ENCODE peak calls at places on chromosomes 12 and 14, in six cellular contexts. N is H1, C is H9, O is IMR-90, W is neuronal stem cell, M is trophoblast cell. A is an unnamed sample.

GRCh38 chr12:106736051-106736957 is 38.2 kb upstream of the RIC8B start:
- DNase-seq in N (no peak), C (no peak), O (no peak), W (no peak), M (peak; percentile 79), A (no peak)

GRCh38 chr14:22846811-22847307 is 10.5 kb downstream of the MMP14 start:
- DNase-seq in M (no peak), O (no peak), W (no peak), C (no peak), N (no peak), A (no peak)

GRCh38 chr12:105206686-105207374 is 29.1 kb downstream of the APPL2 start:
- DNase-seq in C (no peak), N (no peak), W (no peak), O (peak; percentile 50), M (no peak), A (no peak)

GRCh38 chr12:124694846-124695497 is 127.6 kb upstream of the NCOR2 start:
- DNase-seq in W (no peak), O (peak; percentile 91), N (no peak), C (peak; percentile 29), M (peak; percentile 93), A (no peak)

GRCh38 chr12:90188857-90189256 is 480.2 kb upstream of the ATP2B1 start:
- DNase-seq in C (no peak), O (no peak), N (no peak), W (no peak), M (no peak), A (no peak)

GRCh38 chr12:53200458-53201169 is 6.4 kb downstream of the ITGB7 start:
- DNase-seq in C (no peak), O (no peak), M (no peak), N (no peak), W (no peak), A (no peak)

GRCh38 chr14:53836546-53836945 is 120.1 kb downstream of the BMP4 start:
- DNase-seq in O (no peak), C (no peak), M (no peak), N (no peak), W (no peak), A (no peak)

GRCh38 chr14:100692859-100693558 is 33.7 kb upstream of the DLK1 start:
- DNase-seq in C (no peak), N (peak; percentile 15), W (no peak), M (peak; percentile 40), O (peak; percentile 94), A (peak; percentile 98)

GRCh38 chr12:104855599-104855998 is 102.5 kb downstream of the SLC41A2 start:
- DNase-seq in N (no peak), C (no peak), M (no peak), O (no peak), W (no peak), A (no peak)

GRCh38 chr12:5506295-5506694 is 74.4 kb downstream of the NTF3 start:
- DNase-seq in N (no peak), C (no peak), W (no peak), M (no peak), O (no peak), A (no peak)

GRCh38 chr14:102795060-102795925 is 18.0 kb downstream of the TRAF3 start:
- DNase-seq in W (no peak), N (no peak), C (no peak), M (peak; percentile 97), O (peak; percentile 91), A (peak; percentile 95)

GRCh38 chr12:6336859-6337744 is 4.8 kb downstream of the TNFRSF1A start:
- DNase-seq in W (no peak), N (no peak), O (no peak), M (no peak), C (no peak), A (no peak)

GRCh38 chr14:68986926-68987652 is 8.0 kb upstream of the ACTN1 start:
- DNase-seq in M (no peak), N (no peak), W (no peak), O (peak; percentile 6), C (no peak), A (no peak)

GRCh38 chr14:80213602-80214001 is 2.3 kb upstream of the DIO2 start:
- DNase-seq in W (no peak), M (peak; percentile 79), C (peak; percentile 70), N (peak; percentile 25), O (peak; percentile 59), A (peak; percentile 72)

GRCh38 chr14:32476532-32476931 is 147.4 kb downstream of the AKAP6 start:
- DNase-seq in W (no peak), M (no peak), O (no peak), N (no peak), C (no peak), A (no peak)

GRCh38 chr14:80669416-80669815 is 272.1 kb downstream of the CEP128 start:
- DNase-seq in W (no peak), C (no peak), N (no peak), M (no peak), O (peak; percentile 47), A (no peak)

DNA sequence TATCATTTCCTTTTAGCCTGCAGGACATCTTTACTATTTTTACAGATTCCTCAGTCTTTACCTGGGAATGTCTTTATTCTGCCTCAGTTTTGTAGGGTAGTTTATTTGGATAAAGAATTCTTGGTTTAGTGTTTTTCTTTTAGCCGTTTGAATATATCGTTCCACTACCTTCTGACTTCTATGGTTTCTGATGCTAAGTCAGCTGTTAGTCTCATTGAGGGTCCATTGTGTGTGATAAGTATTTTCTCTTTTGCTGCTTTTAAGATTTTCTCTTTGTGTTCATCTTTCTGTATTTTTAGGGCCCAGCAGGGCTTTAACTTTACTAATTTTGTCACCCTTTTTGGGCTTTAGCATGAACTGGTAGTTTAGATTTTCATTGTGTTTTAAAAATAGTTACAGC is 113.5 kb downstream of the MNAT1 start:
- DNase-seq in O (no peak), M (no peak), N (no peak), C (no peak), W (no peak), A (no peak)
- H2AK5ac ChIP-seq in O (no peak overlapping the region), M (no peak overlapping the region), N (no peak overlapping the region), C (no peak overlapping the region), W (no peak overlapping the region), A (no peak overlapping the region)

GRCh38 chr12:38666425-38666824 is 239.0 kb downstream of the CPNE8 start:
- DNase-seq in M (no peak), C (no peak), O (no peak), W (no peak), N (no peak), A (no peak)
- H3K4ac ChIP-seq in M (no peak overlapping the region), C (no peak overlapping the region), O (no peak overlapping the region), W (no peak overlapping the region), N (no peak overlapping the region), A (no peak overlapping the region)

GRCh38 chr12:9132008-9132535 is 16.4 kb upstream of the A2M start:
- DNase-seq in W (no peak), C (no peak), O (no peak), M (peak; percentile 6), N (no peak), A (peak; percentile 44)
- H3K14ac ChIP-seq in W (no peak overlapping the region), C (no peak overlapping the region), O (no peak overlapping the region), M (no peak overlapping the region), N (no peak overlapping the region), A (no peak overlapping the region)

DNA sequence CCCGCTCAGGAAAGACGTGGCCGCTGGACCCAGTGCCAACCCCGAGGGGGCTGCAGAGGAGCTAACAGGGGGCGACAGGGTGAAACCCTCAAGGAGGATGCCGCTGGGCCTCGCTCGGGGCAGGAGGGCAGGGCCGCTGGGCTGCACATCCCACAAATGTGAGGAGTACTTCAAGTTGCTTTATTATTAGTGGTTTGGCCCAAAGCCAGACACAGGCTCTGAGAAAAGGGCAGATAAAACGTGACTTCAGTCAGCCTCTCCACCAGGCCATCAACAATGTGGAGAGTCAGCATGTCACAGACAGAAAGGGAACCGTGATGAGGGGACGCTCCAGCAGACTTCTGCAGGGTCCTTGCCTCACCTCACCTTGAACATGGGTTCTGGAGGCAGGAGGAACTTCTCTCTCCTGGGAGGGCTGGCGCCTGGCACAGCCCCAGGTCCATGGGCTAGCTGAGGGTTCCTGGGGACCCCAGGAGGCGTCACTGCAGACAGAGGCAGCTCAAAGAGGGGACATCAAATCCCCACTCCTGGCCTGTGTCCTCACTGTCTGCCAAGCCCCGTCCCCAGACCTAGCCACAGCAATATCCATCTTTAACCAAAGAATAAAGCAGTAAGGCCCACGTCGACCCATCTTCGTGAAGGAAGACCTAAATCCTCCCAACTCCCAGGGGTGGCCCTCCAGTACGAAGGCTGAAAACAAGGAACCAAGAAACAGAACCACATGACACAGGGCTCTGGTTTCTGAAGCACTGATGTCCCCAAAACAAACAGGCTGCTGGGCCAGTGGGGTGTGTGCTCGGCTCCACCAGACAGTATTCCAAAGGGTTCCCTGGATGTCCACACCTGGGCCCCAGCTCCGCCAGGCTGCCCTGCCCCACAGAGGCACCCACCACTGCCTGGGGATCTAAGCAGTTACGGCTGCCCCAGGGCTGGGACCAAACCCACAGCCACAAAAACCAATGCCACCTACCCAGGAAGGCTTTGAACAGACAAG is 35.1 kb downstream of the CCDC85C start:
- DNase-seq in O (peak; percentile 63), M (no peak), W (no peak), N (no peak), C (no peak), A (peak; percentile 72)
- H2AK5ac ChIP-seq in O (peak overlapping the region; percentile 80), M (peak overlapping the region; percentile 18), W (peak overlapping the region; percentile 56), N (peak overlapping the region; percentile 94), C (no peak overlapping the region), A (no peak overlapping the region)

DNA sequence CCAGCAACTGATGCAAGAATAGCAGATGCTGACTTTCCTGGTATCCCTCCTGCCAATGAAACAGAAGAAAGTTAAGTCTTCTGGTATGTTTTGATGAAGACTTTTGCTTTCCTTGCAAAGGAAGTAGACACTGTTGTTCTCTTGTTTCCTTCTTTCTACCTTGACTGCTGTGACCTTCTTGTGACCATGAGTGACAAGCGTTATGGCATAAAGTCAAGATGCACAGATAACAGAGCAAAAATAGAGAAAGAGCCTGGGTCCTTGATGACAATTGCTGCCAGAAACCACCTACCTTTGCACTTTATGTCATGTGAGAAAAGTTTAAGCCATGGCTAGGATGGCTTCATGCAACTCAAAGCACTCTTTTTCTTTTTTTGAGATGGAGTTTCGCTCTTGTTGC is 49.2 kb upstream of the LTA4H start:
- DNase-seq in W (no peak), C (no peak), O (no peak), N (no peak), M (no peak), A (no peak)
- H3K4ac ChIP-seq in W (no peak overlapping the region), C (no peak overlapping the region), O (no peak overlapping the region), N (no peak overlapping the region), M (no peak overlapping the region), A (no peak overlapping the region)

GRCh38 chr14:96484391-96484790 is 17.8 kb upstream of the PAPOLA start:
- DNase-seq in C (no peak), W (no peak), M (no peak), O (no peak), N (no peak), A (no peak)

GRCh38 chr14:96481731-96482314 is 20.4 kb upstream of the PAPOLA start:
- DNase-seq in C (no peak), W (no peak), O (no peak), M (no peak), N (no peak), A (no peak)

GRCh38 chr14:96478119-96478518 is 24.1 kb upstream of the PAPOLA start:
- DNase-seq in N (no peak), O (no peak), C (no peak), M (no peak), W (no peak), A (no peak)

GRCh38 chr14:96482986-96483385 is 19.2 kb upstream of the PAPOLA start:
- DNase-seq in N (no peak), C (no peak), M (no peak), W (no peak), O (no peak), A (no peak)

GRCh38 chr14:96479435-96480146 is 22.6 kb upstream of the PAPOLA start:
- DNase-seq in W (no peak), M (peak; percentile 92), O (peak; percentile 44), N (no peak), C (no peak), A (peak; percentile 8)
- H3K14ac ChIP-seq in W (no peak overlapping the region), M (peak overlapping the region; percentile 53), O (no peak overlapping the region), N (no peak overlapping the region), C (no peak overlapping the region), A (no peak overlapping the region)